ENCODE peak calls at places on chromosomes 13 and 19, in five cellular contexts. One of them, this sample, is unnamed.

GRCh38 chr19:11597202-11598102 is at the start of gene ZNF627:
- DNase-seq in NB4: peak
- DNase-seq in cardiac fibroblast: peak
- DNase-seq in mammary epithelial cell: peak
- DNase-seq in CD8-positive, alpha-beta T cell: peak
- DNase-seq in this sample: peak

GRCh38 chr13:63364159-63364558 is 1948.5 kb upstream of the PCDH20 start:
- DNase-seq in NB4: no peak
- DNase-seq in cardiac fibroblast: no peak
- DNase-seq in mammary epithelial cell: no peak
- DNase-seq in CD8-positive, alpha-beta T cell: no peak
- DNase-seq in this sample: no peak

GRCh38 chr13:66689037-66689619 is 541.0 kb downstream of the PCDH9 start:
- DNase-seq in NB4: no peak
- DNase-seq in cardiac fibroblast: peak
- DNase-seq in mammary epithelial cell: no peak
- DNase-seq in CD8-positive, alpha-beta T cell: no peak
- DNase-seq in this sample: no peak

GRCh38 chr13:30572859-30573275 is 44.9 kb upstream of the USPL1 start:
- DNase-seq in NB4: peak
- DNase-seq in cardiac fibroblast: peak
- DNase-seq in mammary epithelial cell: peak
- DNase-seq in CD8-positive, alpha-beta T cell: no peak
- DNase-seq in this sample: peak

GRCh38 chr13:44052843-44053607 is 173.3 kb downstream of the LACC1 start:
- DNase-seq in NB4: no peak
- DNase-seq in cardiac fibroblast: peak
- DNase-seq in mammary epithelial cell: no peak
- DNase-seq in CD8-positive, alpha-beta T cell: no peak
- DNase-seq in this sample: no peak

GRCh38 chr19:50838239-50838638 is 4.9 kb upstream of the KLK15 start:
- DNase-seq in NB4: peak
- DNase-seq in cardiac fibroblast: no peak
- DNase-seq in mammary epithelial cell: no peak
- DNase-seq in CD8-positive, alpha-beta T cell: no peak
- DNase-seq in this sample: peak

GRCh38 chr13:51435002-51435578 is 17.7 kb downstream of the INTS6 start:
- DNase-seq in NB4: peak
- DNase-seq in cardiac fibroblast: peak
- DNase-seq in mammary epithelial cell: no peak
- DNase-seq in CD8-positive, alpha-beta T cell: no peak
- DNase-seq in this sample: no peak

GRCh38 chr13:95463516-95463915 is 89.0 kb upstream of the CLDN10 start:
- DNase-seq in NB4: no peak
- DNase-seq in cardiac fibroblast: no peak
- DNase-seq in mammary epithelial cell: peak
- DNase-seq in CD8-positive, alpha-beta T cell: no peak
- DNase-seq in this sample: no peak

GRCh38 chr13:107568181-107568580 is 647.2 kb downstream of the LIG4 start:
- DNase-seq in NB4: no peak
- DNase-seq in cardiac fibroblast: no peak
- DNase-seq in mammary epithelial cell: no peak
- DNase-seq in CD8-positive, alpha-beta T cell: no peak
- DNase-seq in this sample: no peak

GRCh38 chr19:6489278-6490061 is 7.9 kb upstream of the DENND1C start:
- DNase-seq in NB4: no peak
- DNase-seq in cardiac fibroblast: no peak
- DNase-seq in mammary epithelial cell: no peak
- DNase-seq in CD8-positive, alpha-beta T cell: no peak
- DNase-seq in this sample: peak

GRCh38 chr13:22235950-22236290 is 565.0 kb downstream of the FGF9 start:
- DNase-seq in NB4: no peak
- DNase-seq in cardiac fibroblast: no peak
- DNase-seq in mammary epithelial cell: no peak
- DNase-seq in CD8-positive, alpha-beta T cell: no peak
- DNase-seq in this sample: peak

GRCh38 chr13:61664821-61665705 is 249.4 kb upstream of the PCDH20 start:
- DNase-seq in NB4: no peak
- DNase-seq in cardiac fibroblast: peak
- DNase-seq in mammary epithelial cell: no peak
- DNase-seq in CD8-positive, alpha-beta T cell: no peak
- DNase-seq in this sample: no peak

GRCh38 chr19:16936901-16937300 is 48.1 kb downstream of the F2RL3 start:
- DNase-seq in NB4: no peak
- DNase-seq in cardiac fibroblast: no peak
- DNase-seq in mammary epithelial cell: no peak
- DNase-seq in CD8-positive, alpha-beta T cell: no peak
- DNase-seq in this sample: no peak

GRCh38 chr13:80665792-80666333 is 324.9 kb upstream of the SPRY2 start:
- DNase-seq in NB4: no peak
- DNase-seq in cardiac fibroblast: no peak
- DNase-seq in mammary epithelial cell: peak
- DNase-seq in CD8-positive, alpha-beta T cell: no peak
- DNase-seq in this sample: no peak

GRCh38 chr13:101283782-101284181 is 132.5 kb downstream of the NALCN start:
- DNase-seq in NB4: no peak
- DNase-seq in cardiac fibroblast: no peak
- DNase-seq in mammary epithelial cell: peak
- DNase-seq in CD8-positive, alpha-beta T cell: no peak
- DNase-seq in this sample: no peak

GRCh38 chr13:113518080-113518803 is 27.7 kb upstream of the DCUN1D2 start:
- DNase-seq in NB4: no peak
- DNase-seq in cardiac fibroblast: no peak
- DNase-seq in mammary epithelial cell: no peak
- DNase-seq in CD8-positive, alpha-beta T cell: no peak
- DNase-seq in this sample: no peak

GRCh38 chr13:36067619-36068456 is 63.3 kb downstream of the DCLK1 start:
- DNase-seq in NB4: no peak
- DNase-seq in cardiac fibroblast: no peak
- DNase-seq in mammary epithelial cell: no peak
- DNase-seq in CD8-positive, alpha-beta T cell: no peak
- DNase-seq in this sample: peak

GRCh38 chr19:33387351-33388230 is 14.1 kb downstream of the CEBPG start:
- DNase-seq in NB4: no peak
- DNase-seq in cardiac fibroblast: no peak
- DNase-seq in mammary epithelial cell: no peak
- DNase-seq in CD8-positive, alpha-beta T cell: no peak
- DNase-seq in this sample: peak

GRCh38 chr13:35694549-35695233 is 218.2 kb upstream of the MAB21L1 start:
- DNase-seq in NB4: no peak
- DNase-seq in cardiac fibroblast: no peak
- DNase-seq in mammary epithelial cell: no peak
- DNase-seq in CD8-positive, alpha-beta T cell: no peak
- DNase-seq in this sample: no peak

GRCh38 chr19:18432275-18433038 is 5.5 kb downstream of the ISYNA1 start:
- DNase-seq in NB4: no peak
- DNase-seq in cardiac fibroblast: no peak
- DNase-seq in mammary epithelial cell: no peak
- DNase-seq in CD8-positive, alpha-beta T cell: no peak
- DNase-seq in this sample: peak

GRCh38 chr19:54279441-54279962 is 1.4 kb downstream of the LILRB2 start:
- DNase-seq in NB4: no peak
- DNase-seq in cardiac fibroblast: no peak
- DNase-seq in mammary epithelial cell: no peak
- DNase-seq in CD8-positive, alpha-beta T cell: no peak
- DNase-seq in this sample: no peak

GRCh38 chr13:91264484-91264883 is 83.0 kb upstream of the MIR17HG start:
- DNase-seq in NB4: no peak
- DNase-seq in cardiac fibroblast: no peak
- DNase-seq in mammary epithelial cell: no peak
- DNase-seq in CD8-positive, alpha-beta T cell: no peak
- DNase-seq in this sample: no peak

GRCh38 chr19:51441410-51442390 is 16.6 kb downstream of the SIGLEC8 start:
- DNase-seq in NB4: peak
- DNase-seq in cardiac fibroblast: no peak
- DNase-seq in mammary epithelial cell: peak
- DNase-seq in CD8-positive, alpha-beta T cell: peak
- DNase-seq in this sample: no peak

GRCh38 chr13:39144941-39145533 is 106.8 kb downstream of the NHLRC3 start:
- DNase-seq in NB4: peak
- DNase-seq in cardiac fibroblast: peak
- DNase-seq in mammary epithelial cell: peak
- DNase-seq in CD8-positive, alpha-beta T cell: no peak
- DNase-seq in this sample: peak

GRCh38 chr19:53904909-53905308 is 4.2 kb upstream of the CACNG7 start:
- DNase-seq in NB4: no peak
- DNase-seq in cardiac fibroblast: no peak
- DNase-seq in mammary epithelial cell: peak
- DNase-seq in CD8-positive, alpha-beta T cell: no peak
- DNase-seq in this sample: no peak

GRCh38 chr19:6828698-6829633 is 56.5 kb downstream of the VAV1 start:
- DNase-seq in NB4: peak
- DNase-seq in cardiac fibroblast: no peak
- DNase-seq in mammary epithelial cell: no peak
- DNase-seq in CD8-positive, alpha-beta T cell: no peak
- DNase-seq in this sample: peak

GRCh38 chr19:53545271-53546065 is 7.5 kb downstream of the ZNF331 start:
- DNase-seq in NB4: no peak
- DNase-seq in cardiac fibroblast: peak
- DNase-seq in mammary epithelial cell: no peak
- DNase-seq in CD8-positive, alpha-beta T cell: no peak
- DNase-seq in this sample: peak

GRCh38 chr13:23959231-23959862 is 62.0 kb upstream of the C1QTNF9B start:
- DNase-seq in NB4: no peak
- DNase-seq in cardiac fibroblast: peak
- DNase-seq in mammary epithelial cell: peak
- DNase-seq in CD8-positive, alpha-beta T cell: no peak
- DNase-seq in this sample: no peak

GRCh38 chr13:48235100-48235813 is 2.3 kb downstream of the ITM2B start:
- DNase-seq in NB4: peak
- DNase-seq in cardiac fibroblast: no peak
- DNase-seq in mammary epithelial cell: peak
- DNase-seq in CD8-positive, alpha-beta T cell: no peak
- DNase-seq in this sample: peak

GRCh38 chr19:16061943-16062342 is 14.4 kb upstream of the TPM4 start:
- DNase-seq in NB4: no peak
- DNase-seq in cardiac fibroblast: no peak
- DNase-seq in mammary epithelial cell: no peak
- DNase-seq in CD8-positive, alpha-beta T cell: no peak
- DNase-seq in this sample: no peak

GRCh38 chr13:80906860-80907259 is 565.9 kb upstream of the SPRY2 start:
- DNase-seq in NB4: no peak
- DNase-seq in cardiac fibroblast: no peak
- DNase-seq in mammary epithelial cell: no peak
- DNase-seq in CD8-positive, alpha-beta T cell: no peak
- DNase-seq in this sample: no peak

GRCh38 chr19:43777163-43777700 is 3.5 kb downstream of the KCNN4 start:
- DNase-seq in NB4: peak
- DNase-seq in cardiac fibroblast: peak
- DNase-seq in mammary epithelial cell: peak
- DNase-seq in CD8-positive, alpha-beta T cell: no peak
- DNase-seq in this sample: peak

GRCh38 chr19:43778651-43779050 is 2.1 kb downstream of the KCNN4 start:
- DNase-seq in NB4: no peak
- DNase-seq in cardiac fibroblast: no peak
- DNase-seq in mammary epithelial cell: no peak
- DNase-seq in CD8-positive, alpha-beta T cell: no peak
- DNase-seq in this sample: peak

GRCh38 chr19:43780706-43781525 is at the start of gene KCNN4:
- DNase-seq in NB4: peak
- DNase-seq in cardiac fibroblast: no peak
- DNase-seq in mammary epithelial cell: peak
- DNase-seq in CD8-positive, alpha-beta T cell: peak
- DNase-seq in this sample: peak

GRCh38 chr19:43779820-43780219 is 953 bp downstream of the KCNN4 start:
- DNase-seq in NB4: peak
- DNase-seq in cardiac fibroblast: no peak
- DNase-seq in mammary epithelial cell: peak
- DNase-seq in CD8-positive, alpha-beta T cell: no peak
- DNase-seq in this sample: peak

GRCh38 chr19:43779147-43779819 is 1.5 kb downstream of the KCNN4 start:
- DNase-seq in NB4: peak
- DNase-seq in cardiac fibroblast: no peak
- DNase-seq in mammary epithelial cell: peak
- DNase-seq in CD8-positive, alpha-beta T cell: no peak
- DNase-seq in this sample: peak
- H3K4me3 ChIP-seq in NB4: peak
- H3K4me3 ChIP-seq in cardiac fibroblast: no peak
- H3K4me3 ChIP-seq in mammary epithelial cell: peak
- H3K4me3 ChIP-seq in CD8-positive, alpha-beta T cell: peak
- H3K4me3 ChIP-seq in this sample: no peak

GRCh38 chr19:30229524-30230174 is 142.5 kb upstream of the ZNF536 start:
- DNase-seq in NB4: no peak
- DNase-seq in cardiac fibroblast: no peak
- DNase-seq in mammary epithelial cell: no peak
- DNase-seq in CD8-positive, alpha-beta T cell: no peak
- DNase-seq in this sample: peak
- H3K4me3 ChIP-seq in NB4: no peak
- H3K4me3 ChIP-seq in cardiac fibroblast: no peak
- H3K4me3 ChIP-seq in mammary epithelial cell: no peak
- H3K4me3 ChIP-seq in CD8-positive, alpha-beta T cell: no peak
- H3K4me3 ChIP-seq in this sample: no peak

GRCh38 chr19:38850976-38851621 is 1.3 kb upstream of the HNRNPL start:
- DNase-seq in NB4: no peak
- DNase-seq in cardiac fibroblast: no peak
- DNase-seq in mammary epithelial cell: no peak
- DNase-seq in CD8-positive, alpha-beta T cell: no peak
- DNase-seq in this sample: peak

GRCh38 chr19:38851622-38852230 is 1.9 kb upstream of the HNRNPL start:
- DNase-seq in NB4: peak
- DNase-seq in cardiac fibroblast: peak
- DNase-seq in mammary epithelial cell: peak
- DNase-seq in CD8-positive, alpha-beta T cell: peak
- DNase-seq in this sample: peak

GRCh38 chr19:38849746-38850230 is at the start of gene HNRNPL:
- DNase-seq in NB4: no peak
- DNase-seq in cardiac fibroblast: no peak
- DNase-seq in mammary epithelial cell: no peak
- DNase-seq in CD8-positive, alpha-beta T cell: peak
- DNase-seq in this sample: peak

GRCh38 chr19:38849147-38849745 is 540 bp downstream of the HNRNPL start:
- DNase-seq in NB4: peak
- DNase-seq in cardiac fibroblast: peak
- DNase-seq in mammary epithelial cell: peak
- DNase-seq in CD8-positive, alpha-beta T cell: peak
- DNase-seq in this sample: peak

GRCh38 chr19:38850231-38850975 is 617 bp upstream of the HNRNPL start:
- DNase-seq in NB4: peak
- DNase-seq in cardiac fibroblast: peak
- DNase-seq in mammary epithelial cell: peak
- DNase-seq in CD8-positive, alpha-beta T cell: peak
- DNase-seq in this sample: peak
- H3K4me3 ChIP-seq in NB4: peak
- H3K4me3 ChIP-seq in cardiac fibroblast: peak
- H3K4me3 ChIP-seq in mammary epithelial cell: peak
- H3K4me3 ChIP-seq in CD8-positive, alpha-beta T cell: peak
- H3K4me3 ChIP-seq in this sample: peak

GRCh38 chr19:8575467-8575997 is 1.7 kb downstream of the MYO1F start:
- DNase-seq in NB4: peak
- DNase-seq in cardiac fibroblast: peak
- DNase-seq in mammary epithelial cell: no peak
- DNase-seq in CD8-positive, alpha-beta T cell: no peak
- DNase-seq in this sample: peak
- H3K4me3 ChIP-seq in NB4: peak
- H3K4me3 ChIP-seq in cardiac fibroblast: no peak
- H3K4me3 ChIP-seq in mammary epithelial cell: no peak
- H3K4me3 ChIP-seq in CD8-positive, alpha-beta T cell: peak
- H3K4me3 ChIP-seq in this sample: no peak